ENCODE peak calls at places on chromosome 1, in eight cellular contexts. M is T47D; F is activated CD4-positive, CD25-positive, alpha-beta regulatory T cell; G is left cardiac atrium; N is stimulated activated CD8-positive, alpha-beta memory T cell treated with anti-CD3 and anti-CD28 coated beads, Interleukin-15, amount 100 ng/mL, for 4 hours; T is kidney epithelial cell; S is ovary; H is activated T-helper 2 cell treated with anti-CD3 and anti-CD28 coated beads, Interferon-gamma antibody, Interleukin-2, Interleukin-4, amounts not matched to agents 10 μg/mL and 5 μg/mL and 100 μg/mL, durations not matched to agents 14 hours and 24 hours and 36 hours. O is an unnamed sample.

GRCh38 chr1:42817976-42818375 is 779 bp upstream of the SVBP start:
- DNase-seq in M (no peak), F (no peak), G (no peak), N (no peak), T (no peak), S (no peak), H (no peak), O (no peak)

GRCh38 chr1:185441608-185442007 is 124.6 kb upstream of the IVNS1ABP start:
- DNase-seq in M (no peak), F (no peak), G (no peak), N (no peak), T (peak), S (no peak), H (no peak), O (no peak)

GRCh38 chr1:31401241-31401640 is 11.8 kb upstream of the SERINC2 start:
- DNase-seq in M (no peak), F (no peak), G (no peak), N (no peak), T (no peak), S (no peak), H (no peak), O (no peak)

GRCh38 chr1:236753554-236753953 is 41.5 kb upstream of the MTR start:
- DNase-seq in M (peak), F (no peak), G (no peak), N (no peak), T (no peak), S (no peak), H (no peak), O (peak)

GRCh38 chr1:111690306-111690617 is 48.9 kb downstream of the INKA2 start:
- DNase-seq in M (no peak), F (no peak), G (peak), N (no peak), T (peak), S (peak), H (no peak), O (no peak)

GRCh38 chr1:185917646-185918045 is 183.5 kb downstream of the HMCN1 start:
- DNase-seq in M (peak), F (no peak), G (no peak), N (no peak), T (no peak), S (no peak), H (no peak), O (no peak)

GRCh38 chr1:82386365-82387069 is 585.8 kb downstream of the ADGRL2 start:
- DNase-seq in M (no peak), F (no peak), G (no peak), N (no peak), T (no peak), S (no peak), H (no peak), O (no peak)

GRCh38 chr1:64215576-64215975 is 12.2 kb downstream of the UBE2U start:
- DNase-seq in M (no peak), F (no peak), G (no peak), N (no peak), T (peak), S (no peak), H (no peak), O (no peak)

GRCh38 chr1:185541861-185542260 is 192.3 kb upstream of the HMCN1 start:
- DNase-seq in M (no peak), F (no peak), G (no peak), N (no peak), T (no peak), S (no peak), H (no peak), O (no peak)

O was measured in H1.